ENCODE peak calls at places on chromosome 13, in seven cellular contexts. D, R, J, F, Z, C and T are unnamed samples.

GRCh38 chr13:45490068-45490467 is 25.3 kb downstream of the COG3 start:
- DNase-seq in F (no peak), R (no peak), J (no peak), Z (no peak), D (no peak), C (no peak), T (no peak)

GRCh38 chr13:112974125-112974524 is 5.1 kb downstream of the MCF2L start:
- DNase-seq in D (no peak), C (no peak), R (no peak), F (peak), J (no peak), Z (no peak), T (no peak)

GRCh38 chr13:31452525-31452924 is 252.8 kb downstream of the B3GLCT start:
- DNase-seq in C (no peak), D (no peak), Z (no peak), F (no peak), J (no peak), R (no peak), T (no peak)

GRCh38 chr13:74073231-74073630 is 61.0 kb downstream of the KLF12 start:
- DNase-seq in Z (no peak), R (no peak), D (no peak), J (no peak), C (no peak), F (no peak), T (no peak)

GRCh38 chr13:49995535-49996165 is 1.2 kb upstream of the TRIM13 start:
- DNase-seq in J (no peak), D (no peak), Z (no peak), R (no peak), C (no peak), F (no peak), T (no peak)

GRCh38 chr13:101218484-101218883 is 197.8 kb downstream of the NALCN start:
- DNase-seq in C (no peak), J (no peak), R (no peak), Z (peak), F (no peak), D (no peak), T (no peak)

GRCh38 chr13:66343224-66343828 is 886.8 kb downstream of the PCDH9 start:
- DNase-seq in C (no peak), F (no peak), D (no peak), Z (no peak), R (no peak), J (no peak), T (no peak)

GRCh38 chr13:110113284-110113764 is 193.6 kb downstream of the COL4A1 start:
- DNase-seq in J (no peak), D (no peak), R (no peak), Z (peak), C (no peak), F (no peak), T (no peak)

GRCh38 chr13:49412749-49413148 is 31.1 kb downstream of the CAB39L start:
- DNase-seq in Z (no peak), R (no peak), F (no peak), D (no peak), C (no peak), J (no peak), T (no peak)

GRCh38 chr13:59823495-59823894 is 340.2 kb downstream of the DIAPH3 start:
- DNase-seq in F (no peak), C (no peak), Z (peak), R (no peak), D (no peak), J (no peak), T (no peak)

GRCh38 chr13:97257800-97258799 is 36.0 kb downstream of the MBNL2 start:
- DNase-seq in C (peak), R (no peak), Z (peak), J (peak), F (no peak), D (peak), T (no peak)

GRCh38 chr13:54614729-54615128 is 1586.1 kb downstream of the OLFM4 start:
- DNase-seq in F (no peak), J (no peak), R (no peak), D (no peak), C (no peak), Z (no peak), T (no peak)

GRCh38 chr13:59743195-59743594 is 420.5 kb downstream of the DIAPH3 start:
- DNase-seq in F (no peak), R (no peak), J (no peak), C (no peak), Z (peak), D (no peak), T (no peak)

GRCh38 chr13:64529874-64530485 is 2700.2 kb downstream of the PCDH9 start:
- DNase-seq in C (no peak), J (no peak), Z (no peak), F (no peak), R (no peak), D (no peak), T (no peak)

GRCh38 chr13:40344270-40345148 is 321.9 kb downstream of the FOXO1 start:
- DNase-seq in F (no peak), Z (no peak), R (peak), C (no peak), D (no peak), J (no peak), T (no peak)

GRCh38 chr13:21478881-21479808 is 20.0 kb upstream of the ZDHHC20 start:
- DNase-seq in F (no peak), R (peak), D (no peak), Z (peak), J (no peak), C (peak), T (no peak)

DNA sequence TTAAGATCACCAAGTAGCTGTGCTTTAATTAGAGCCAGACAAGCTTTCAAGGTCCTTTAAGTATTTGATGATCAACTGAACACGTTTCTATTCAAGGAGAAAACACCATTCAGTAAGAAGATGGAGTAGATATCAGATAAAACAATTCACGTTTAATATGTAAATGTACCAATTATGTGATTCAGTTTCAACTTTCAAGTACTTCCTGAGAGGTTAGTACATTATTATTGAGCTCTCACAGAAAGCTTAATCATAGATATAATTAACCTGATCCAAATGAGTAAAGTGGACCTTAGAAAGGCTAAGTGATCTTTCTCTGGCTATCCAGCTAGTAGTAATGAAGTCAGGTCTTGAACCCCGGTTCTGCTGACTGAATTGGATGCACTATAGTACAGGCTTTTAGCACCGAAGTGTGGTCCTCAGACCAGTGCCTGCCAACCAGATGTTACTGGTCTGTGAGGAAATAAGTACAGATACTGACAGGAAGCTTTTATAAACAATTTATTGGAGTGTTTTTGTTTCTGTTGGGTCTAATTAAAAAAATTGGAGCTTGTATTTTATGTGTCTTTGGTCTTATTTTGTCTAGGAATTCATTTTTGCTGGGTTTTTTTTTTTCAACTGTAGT is 10.2 kb downstream of the CLN5 start:
- DNase-seq in C (no peak), J (no peak), Z (no peak), R (no peak), D (no peak), F (no peak), T (no peak)
- TF ChIP-seq POLR2A in C (no peak), J (no peak), Z (no peak), R (no peak), D (no peak), F (no peak), T (no peak)

DNA sequence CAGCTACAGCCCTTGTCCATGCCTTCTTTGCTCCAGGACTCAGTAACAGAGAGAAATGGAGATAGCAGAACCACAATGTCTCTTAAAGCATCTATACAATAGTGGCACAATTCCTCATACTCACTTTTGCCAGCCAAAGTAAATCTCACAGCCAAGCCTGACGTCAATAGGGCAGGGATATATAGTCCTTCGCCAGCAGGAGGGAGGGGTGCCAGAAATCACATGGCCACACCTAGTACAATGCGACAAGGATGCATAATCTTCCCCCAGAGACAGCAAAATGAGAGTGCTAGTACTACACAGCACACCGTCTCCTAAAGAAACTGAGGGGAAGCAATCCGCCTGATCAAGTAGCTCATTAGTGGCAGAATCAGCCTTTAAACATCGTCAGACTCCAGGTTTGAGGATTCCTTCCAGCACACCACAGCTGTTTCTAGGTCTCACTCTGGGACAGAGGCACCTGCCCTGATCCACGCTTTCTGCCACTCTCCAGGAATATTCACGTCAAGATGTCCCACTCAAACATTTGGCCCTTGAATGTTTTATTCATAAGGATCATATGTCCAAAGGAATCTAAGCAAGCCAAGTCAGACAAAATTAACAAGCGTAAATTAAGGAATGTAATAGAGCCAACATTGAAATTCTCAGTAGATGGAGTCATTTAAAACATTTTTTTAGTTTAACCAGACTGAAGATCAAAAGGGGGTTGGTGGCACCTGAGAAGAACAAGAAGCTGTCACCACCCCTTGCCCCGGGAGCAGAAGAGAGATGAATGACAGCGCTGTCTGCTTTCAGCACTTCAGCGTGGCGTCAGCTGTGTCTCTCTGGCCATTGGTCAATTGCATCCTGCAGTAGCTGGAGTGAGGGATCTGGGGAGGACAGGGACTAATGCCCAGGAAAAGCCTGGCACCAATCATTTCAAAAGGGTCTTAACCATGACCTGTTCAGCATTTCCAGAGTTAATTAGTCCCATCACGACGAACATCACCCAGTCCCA is 63.6 kb upstream of the SERP2 start:
- DNase-seq in C (no peak), Z (no peak), R (peak), F (no peak), D (no peak), J (peak), T (no peak)
- TF ChIP-seq POLR2A in C (no peak), Z (no peak), R (peak), F (no peak), D (no peak), J (no peak), T (no peak)

GRCh38 chr13:24068472-24068871 is 92.0 kb upstream of the SPATA13 start:
- DNase-seq in Z (no peak), J (no peak), F (no peak), D (no peak), R (no peak), C (no peak), T (no peak)
- TF ChIP-seq POLR2A in Z (no peak), J (no peak), F (no peak), D (no peak), R (no peak), C (no peak), T (no peak)

GRCh38 chr13:19117913-19118739 is 63.5 kb downstream of the TUBA3C start:
- DNase-seq in J (no peak), Z (no peak), R (no peak), C (no peak), D (no peak), F (no peak), T (no peak)
- TF ChIP-seq POLR2A in J (no peak), Z (no peak), R (no peak), C (no peak), D (no peak), F (no peak), T (no peak)

GRCh38 chr13:27450921-27451461 is 627 bp upstream of the MTIF3 start:
- DNase-seq in C (peak), J (peak), D (peak), R (peak), F (peak), Z (peak), T (no peak)
- TF ChIP-seq POLR2A in C (no peak), J (no peak), D (no peak), R (no peak), F (no peak), Z (no peak), T (no peak)

GRCh38 chr13:48042889-48043288 is 5.4 kb downstream of the NUDT15 start:
- DNase-seq in R (peak), Z (no peak), C (no peak), F (no peak), J (no peak), D (no peak), T (no peak)

GRCh38 chr13:48040059-48040458 is 2.5 kb downstream of the NUDT15 start:
- DNase-seq in C (no peak), D (no peak), J (no peak), Z (no peak), R (no peak), F (no peak), T (no peak)

GRCh38 chr13:48038763-48039162 is 1.2 kb downstream of the NUDT15 start:
- DNase-seq in F (no peak), J (no peak), R (no peak), C (no peak), Z (no peak), D (no peak), T (no peak)

GRCh38 chr13:48037346-48038173 is at the start of gene NUDT15:
- DNase-seq in R (peak), Z (peak), F (peak), J (peak), D (peak), C (peak), T (peak)
- TF ChIP-seq POLR2A in R (peak), Z (peak), F (peak), J (peak), D (no peak), C (peak), T (peak)

GRCh38 chr13:32538621-32539246 is at the start of gene N4BP2L2:
- DNase-seq in J (peak), D (peak), Z (peak), R (peak), C (peak), F (peak), T (peak)
- TF ChIP-seq POLR2A in J (no peak), D (no peak), Z (peak), R (peak), C (peak), F (no peak), T (no peak)